ENCODE peak calls at places on chromosome 3, in seven cellular contexts. F, M, V, G, I, Y and B are unnamed samples.

GRCh38 chr3:152466784-152467183 is 198.1 kb downstream of the MBNL1 start:
- DNase-seq in I (no peak), G (no peak), M (no peak), F (peak; percentile 42), Y (no peak), V (peak; percentile 19), B (peak; percentile 50)

GRCh38 chr3:58497074-58497473 is 5.2 kb downstream of the KCTD6 start:
- DNase-seq in G (no peak), M (no peak), Y (no peak), F (peak; percentile 24), V (no peak), I (no peak), B (peak; percentile 62)

GRCh38 chr3:122679085-122679466 is 1.6 kb upstream of the PARP14 start:
- DNase-seq in M (peak; percentile 85), G (peak; percentile 28), F (peak; percentile 79), V (peak; percentile 63), I (peak; percentile 82), Y (peak; percentile 82), B (peak; percentile 79)

GRCh38 chr3:152865675-152866074 is 30.7 kb downstream of the P2RY1 start:
- DNase-seq in I (no peak), M (no peak), G (no peak), Y (no peak), F (peak; percentile 39), V (peak; percentile 15), B (no peak)

GRCh38 chr3:184539801-184540440 is 21.7 kb upstream of the EPHB3 start:
- DNase-seq in M (no peak), F (no peak), I (no peak), V (no peak), G (no peak), Y (peak; percentile 65), B (no peak)

GRCh38 chr3:188516515-188516914 is 362.6 kb downstream of the LPP start:
- DNase-seq in M (no peak), G (no peak), Y (no peak), F (no peak), I (no peak), V (no peak), B (no peak)

GRCh38 chr3:179991877-179992276 is 44.9 kb downstream of the PEX5L start:
- DNase-seq in V (no peak), G (no peak), F (peak; percentile 20), M (no peak), I (no peak), Y (no peak), B (peak; percentile 4)

GRCh38 chr3:133937756-133938601 is 42.3 kb upstream of the RAB6B start:
- DNase-seq in I (no peak), Y (peak; percentile 40), F (no peak), G (no peak), V (no peak), M (no peak), B (peak; percentile 83)

GRCh38 chr3:128878556-128879124 is 780 bp upstream of the ACAD9 start:
- DNase-seq in M (no peak), G (no peak), I (no peak), F (peak; percentile 72), V (peak; percentile 35), Y (no peak), B (peak; percentile 69)

GRCh38 chr3:123534264-123534663 is 50.6 kb downstream of the HACD2 start:
- DNase-seq in Y (no peak), I (no peak), G (no peak), V (no peak), M (no peak), F (no peak), B (no peak)

GRCh38 chr3:103866113-103866512 is 1431.3 kb downstream of the ZPLD1 start:
- DNase-seq in I (no peak), Y (no peak), V (no peak), F (no peak), G (no peak), M (no peak), B (no peak)

GRCh38 chr3:11549580-11550140 is 94.1 kb downstream of the VGLL4 start:
- DNase-seq in Y (no peak), G (no peak), F (no peak), V (no peak), M (peak; percentile 12), I (no peak), B (no peak)

GRCh38 chr3:12878026-12878636 is 36.8 kb upstream of the RPL32 start:
- DNase-seq in M (no peak), I (no peak), V (no peak), F (no peak), Y (no peak), G (no peak), B (no peak)

GRCh38 chr3:12879191-12879815 is 37.9 kb upstream of the RPL32 start:
- DNase-seq in F (no peak), G (no peak), M (no peak), V (peak; percentile 61), Y (no peak), I (no peak), B (no peak)

GRCh38 chr3:12877040-12877439 is 35.7 kb upstream of the RPL32 start:
- DNase-seq in Y (no peak), F (no peak), G (no peak), I (no peak), V (no peak), M (no peak), B (no peak)

GRCh38 chr3:12871404-12871983 is 30.1 kb upstream of the RPL32 start:
- DNase-seq in M (no peak), V (no peak), F (no peak), G (no peak), Y (no peak), I (no peak), B (no peak)

DNA sequence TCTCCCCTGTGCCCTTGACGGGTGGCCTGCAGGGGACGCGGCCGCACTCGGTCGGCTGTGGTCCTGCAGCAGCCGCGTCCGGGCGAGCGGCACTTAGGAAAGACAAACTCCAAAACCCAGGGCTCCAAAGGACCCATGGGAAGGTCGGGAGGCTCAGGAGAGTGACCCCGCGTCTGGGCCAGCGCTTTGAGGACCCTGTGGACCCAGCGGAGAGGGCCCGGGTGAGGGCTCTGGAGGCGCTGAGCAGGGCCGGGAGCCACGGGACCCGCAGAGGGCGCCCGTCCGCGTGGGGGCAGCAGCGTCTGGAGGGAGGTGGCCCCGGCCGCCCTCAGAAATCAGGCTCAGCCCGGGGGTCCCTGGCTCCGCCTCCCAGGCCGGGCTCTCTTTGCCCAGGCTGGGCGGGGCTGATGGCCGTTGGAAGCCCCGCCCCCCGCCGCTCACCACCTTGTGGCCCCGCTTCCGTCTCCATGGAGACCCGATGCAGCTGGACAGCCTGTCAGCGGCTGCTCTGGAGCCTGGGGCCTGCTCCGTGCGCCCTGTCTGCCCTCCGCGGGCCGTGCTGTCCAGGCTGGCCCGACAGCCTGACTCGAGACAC is 34.6 kb upstream of the RPL32 start:
- DNase-seq in Y (peak; percentile 87), I (peak; percentile 68), V (peak; percentile 86), M (peak; percentile 33), F (no peak), G (no peak), B (no peak)
- TF ChIP-seq CTCF in Y (peak; percentile 64), I (peak; percentile 11), V (peak; percentile 44), M (no peak), F (no peak), G (peak; percentile 33), B (peak; percentile 40)

GRCh38 chr3:190166948-190167347 is 46.3 kb upstream of the P3H2 start:
- DNase-seq in V (no peak), Y (no peak), I (no peak), G (no peak), F (no peak), M (no peak), B (no peak)

GRCh38 chr3:190172751-190173150 is 52.1 kb upstream of the P3H2 start:
- DNase-seq in V (no peak), G (no peak), F (peak; percentile 72), M (no peak), I (no peak), Y (no peak), B (no peak)

GRCh38 chr3:190167936-190168680 is 47.4 kb upstream of the P3H2 start:
- DNase-seq in Y (no peak), M (no peak), I (no peak), G (no peak), F (no peak), V (no peak), B (no peak)

GRCh38 chr3:190169243-190169642 is 48.5 kb upstream of the P3H2 start:
- DNase-seq in G (no peak), V (no peak), Y (no peak), I (no peak), F (no peak), M (no peak), B (no peak)

DNA sequence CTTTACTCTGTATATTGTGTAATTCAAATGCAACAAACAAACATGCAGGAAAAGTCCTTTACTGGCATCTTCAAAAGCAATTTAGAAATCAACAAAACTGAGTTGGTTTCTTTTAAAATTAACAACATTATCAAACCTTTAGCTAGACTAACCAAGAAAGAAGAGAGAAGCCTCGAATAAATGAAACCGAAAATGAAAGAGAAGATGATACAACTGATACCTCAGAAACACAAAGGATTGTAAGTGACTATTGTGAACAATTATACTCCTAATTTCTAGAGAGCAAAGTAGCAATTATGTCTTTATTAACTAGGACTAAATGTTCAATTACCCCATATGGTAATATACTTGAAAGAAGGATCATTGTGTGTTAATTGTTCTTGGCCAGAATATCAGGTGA is 49.2 kb upstream of the P3H2 start:
- DNase-seq in G (no peak), Y (no peak), F (no peak), V (no peak), I (no peak), M (no peak), B (no peak)
- H3K4me3 ChIP-seq in G (no peak overlapping the region), Y (no peak overlapping the region), F (no peak overlapping the region), V (no peak overlapping the region), I (no peak overlapping the region), M (no peak overlapping the region), B (no peak overlapping the region)

DNA sequence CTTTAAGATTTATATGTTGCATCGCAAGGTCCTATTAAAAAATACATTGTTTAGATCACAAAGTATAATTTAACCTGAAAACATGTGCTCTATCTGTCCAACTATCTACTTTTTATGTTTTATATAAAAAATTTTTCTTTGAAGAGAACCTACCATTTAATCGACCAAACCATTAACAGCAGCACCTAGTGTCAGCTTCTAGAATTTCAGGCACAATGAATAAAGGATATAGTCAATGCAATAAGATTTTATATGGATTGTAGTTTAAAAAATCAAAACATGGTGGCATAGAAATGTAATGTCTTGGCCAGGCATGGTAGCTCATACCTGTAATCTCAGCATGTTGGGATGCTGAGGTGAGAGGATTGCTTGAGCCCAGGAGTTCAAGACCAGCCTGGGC is 313.7 kb downstream of the GAP43 start:
- DNase-seq in G (no peak), F (peak; percentile 8), M (no peak), V (no peak), Y (no peak), I (no peak), B (no peak)
- TF ChIP-seq CTCF in G (peak; percentile 36), F (peak; percentile 51), M (no peak), V (no peak), Y (no peak), I (peak; percentile 17), B (peak; percentile 55)

DNA sequence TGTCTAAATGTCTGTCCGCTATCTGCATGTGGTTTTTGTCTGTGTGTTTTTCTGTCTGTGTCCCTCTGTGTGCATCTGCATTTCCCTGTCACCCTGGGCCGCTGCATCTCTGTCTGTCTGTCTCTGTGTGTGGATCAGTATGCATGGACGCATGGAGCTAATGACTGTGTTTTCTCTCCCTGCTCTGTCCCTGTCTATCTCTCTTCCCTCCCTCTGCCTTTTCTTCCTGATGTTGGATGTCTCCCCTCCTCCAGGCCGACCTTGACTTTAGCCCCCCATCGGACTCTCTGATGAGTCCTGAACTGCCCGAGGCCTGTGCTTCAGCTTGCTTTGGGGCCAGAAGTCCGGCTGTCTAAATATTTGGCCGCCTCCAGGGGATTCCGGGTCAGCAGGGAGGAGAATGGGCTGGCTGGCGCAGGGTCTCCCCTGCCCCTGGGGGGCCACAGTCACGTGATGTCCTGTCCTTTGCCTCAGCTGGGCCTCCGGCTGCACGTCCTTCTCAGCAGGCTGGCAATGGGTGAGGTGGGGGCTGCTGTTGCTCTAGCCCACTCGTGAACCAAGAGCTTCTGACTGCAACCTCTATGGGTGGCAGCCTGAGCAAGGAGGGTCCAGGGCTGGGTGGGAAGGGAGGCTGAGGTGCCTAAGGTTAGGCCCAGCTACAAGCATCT is 3.7 kb downstream of the SLC38A3 start:
- DNase-seq in G (no peak), Y (no peak), M (no peak), V (no peak), I (no peak), F (no peak), B (no peak)
- H3K4me3 ChIP-seq in G (no peak overlapping the region), Y (no peak overlapping the region), M (no peak overlapping the region), V (no peak overlapping the region), I (no peak overlapping the region), F (no peak overlapping the region), B (no peak overlapping the region)